ENCODE peak calls at places on chromosomes 11 and 22, in five cellular contexts. K is neural crest cell, P is left ventricle myocardium inferior, R is endodermal cell, V is germinal center. M is an unnamed sample.

GRCh38 chr11:23778971-23779370 is 717.9 kb upstream of the LUZP2 start:
- DNase-seq in K (no peak), P (no peak), R (no peak), V (no peak), M (no peak)

GRCh38 chr11:119093951-119094815 is 7.5 kb downstream of the DPAGT1 start:
- DNase-seq in K (no peak), P (no peak), R (peak; percentile 64), V (peak; percentile 33), M (no peak)

GRCh38 chr11:46285173-46285572 is 7.7 kb downstream of the CREB3L1 start:
- DNase-seq in K (no peak), P (no peak), R (no peak), V (no peak), M (no peak)

GRCh38 chr11:119684361-119685072 is 44.5 kb downstream of the NECTIN1 start:
- DNase-seq in K (peak; percentile 18), P (no peak), R (peak; percentile 80), V (no peak), M (no peak)

GRCh38 chr11:120331301-120331966 is 4.8 kb upstream of the ARHGEF12 start:
- DNase-seq in K (no peak), P (peak; percentile 43), R (no peak), V (no peak), M (no peak)

GRCh38 chr22:20204821-20205220 is 54.0 kb upstream of the CCDC188 start:
- DNase-seq in K (no peak), P (no peak), R (no peak), V (no peak), M (no peak)

GRCh38 chr11:794013-794765 is 3.9 kb downstream of the SLC25A22 start:
- DNase-seq in K (no peak), P (no peak), R (no peak), V (no peak), M (no peak)

GRCh38 chr11:73388241-73389133 is 12.3 kb downstream of the RELT start:
- DNase-seq in K (no peak), P (peak; percentile 70), R (peak; percentile 74), V (no peak), M (peak; percentile 49)

GRCh38 chr11:67301313-67301921 is 1.9 kb upstream of the SSH3 start:
- DNase-seq in K (no peak), P (no peak), R (no peak), V (no peak), M (no peak)

GRCh38 chr11:126997196-126997595 is 3.4 kb downstream of the KIRREL3 start:
- DNase-seq in K (no peak), P (no peak), R (no peak), V (no peak), M (no peak)

GRCh38 chr11:66388746-66389386 is 17.3 kb upstream of the SLC29A2 start:
- DNase-seq in K (peak; percentile 46), P (peak; percentile 53), R (peak; percentile 94), V (peak; percentile 64), M (peak; percentile 56)

GRCh38 chr22:37485006-37485713 is 1.0 kb downstream of the MFNG start:
- DNase-seq in K (no peak), P (no peak), R (no peak), V (peak; percentile 57), M (peak; percentile 46)

GRCh38 chr11:34349882-34350281 is 7.9 kb downstream of the ABTB2 start:
- DNase-seq in K (no peak), P (no peak), R (no peak), V (no peak), M (no peak)

GRCh38 chr11:67118059-67118766 is 850 bp upstream of the KDM2A start:
- DNase-seq in K (no peak), P (peak; percentile 45), R (peak; percentile 84), V (peak; percentile 64), M (peak; percentile 62)

GRCh38 chr22:30056015-30056414 is 24.2 kb upstream of the HORMAD2 start:
- DNase-seq in K (no peak), P (no peak), R (no peak), V (no peak), M (no peak)

GRCh38 chr11:31802609-31802989 is 8.5 kb downstream of the PAX6 start:
- DNase-seq in K (peak; percentile 8), P (no peak), R (peak; percentile 86), V (no peak), M (peak; percentile 34)

GRCh38 chr11:102664001-102664752 is 39.0 kb upstream of the MMP20 start:
- DNase-seq in K (no peak), P (no peak), R (peak; percentile 78), V (peak; percentile 29), M (no peak)

GRCh38 chr22:27274770-27275449 is 526.6 kb downstream of the MN1 start:
- DNase-seq in K (no peak), P (no peak), R (no peak), V (no peak), M (no peak)

GRCh38 chr11:67648140-67648795 is 2.3 kb downstream of the ACY3 start:
- DNase-seq in K (no peak), P (no peak), R (peak; percentile 90), V (peak; percentile 86), M (peak; percentile 84)

GRCh38 chr11:31813961-31814868 is 3.1 kb upstream of the PAX6 start:
- DNase-seq in K (peak; percentile 20), P (no peak), R (peak; percentile 80), V (no peak), M (peak; percentile 52)